ENCODE peak calls at places on chromosomes 5 and 9, in eight cellular contexts. A is aorta; M is stimulated activated CD8-positive, alpha-beta memory T cell treated with anti-CD3 and anti-CD28 coated beads, Interleukin-2, amount 100 ng/mL, for 48 hours; X is NCI-H460; Q is A549; D is activated T-helper 1 cell treated with anti-CD3 and anti-CD28 coated beads, Interleukin-12 subunit alpha, Interleukin-12 subunit beta, Interleukin-2, Interleukin-4 antibody, amounts not matched to agents 30 ng/mL and 10 ng/mL and 1 ng/mL, durations not matched to agents 14 hours and 24 hours and 36 hours; V is T-helper 1 cell; C is colonic mucosa. E is an unnamed sample.

GRCh38 chr9:131814714-131815113 is 74.8 kb upstream of the RAPGEF1 start:
- DNase-seq in C (no peak), A (no peak), X (no peak), M (no peak), V (no peak), Q (no peak), D (no peak), E (no peak)

GRCh38 chr5:78647411-78647818 is 1.2 kb downstream of the LHFPL2 start:
- DNase-seq in A (no peak), X (no peak), M (no peak), C (peak), Q (peak), V (no peak), D (no peak), E (no peak)

GRCh38 chr5:37771731-37772130 is 68.1 kb downstream of the GDNF start:
- DNase-seq in Q (no peak), M (no peak), D (no peak), V (no peak), X (no peak), C (no peak), A (no peak), E (no peak)

GRCh38 chr9:134720796-134721195 is 79.2 kb downstream of the COL5A1 start:
- DNase-seq in C (no peak), M (no peak), A (no peak), D (no peak), Q (no peak), X (no peak), V (no peak), E (no peak)

GRCh38 chr5:1447772-1448361 is 2.6 kb upstream of the SLC6A3 start:
- DNase-seq in C (no peak), M (peak), X (no peak), Q (no peak), D (no peak), V (no peak), A (no peak), E (no peak)

GRCh38 chr5:139925650-139926640 is 117.2 kb downstream of the NRG2 start:
- DNase-seq in M (no peak), C (no peak), D (no peak), X (no peak), A (no peak), V (no peak), Q (no peak), E (no peak)

GRCh38 chr5:138549414-138549813 is 6.4 kb upstream of the ETF1 start:
- DNase-seq in A (no peak), C (no peak), V (no peak), Q (no peak), M (no peak), D (no peak), X (no peak), E (no peak)

GRCh38 chr5:142915840-142916424 is 145.8 kb downstream of the ARHGAP26 start:
- DNase-seq in Q (peak), X (peak), C (peak), D (no peak), A (no peak), V (no peak), M (no peak), E (no peak)

GRCh38 chr5:133993563-133993962 is 11.2 kb downstream of the VDAC1 start:
- DNase-seq in M (no peak), V (no peak), X (no peak), C (no peak), D (no peak), A (no peak), Q (no peak), E (no peak)

GRCh38 chr5:107635276-107635675 is 35.5 kb downstream of the EFNA5 start:
- DNase-seq in M (no peak), D (no peak), C (no peak), V (no peak), X (no peak), Q (no peak), A (no peak), E (no peak)

GRCh38 chr5:159645194-159645846 is 271.0 kb upstream of the ADRA1B start:
- DNase-seq in C (no peak), M (no peak), V (no peak), A (no peak), D (no peak), Q (no peak), X (no peak), E (no peak)

GRCh38 chr5:85814596-85814995 is 803.1 kb upstream of the COX7C start:
- DNase-seq in D (no peak), X (no peak), C (no peak), M (no peak), V (no peak), Q (peak), A (no peak), E (no peak)

GRCh38 chr5:75049581-75050274 is 2.6 kb downstream of the GCNT4 start:
- DNase-seq in D (peak), M (peak), A (no peak), Q (peak), C (peak), X (peak), V (no peak), E (no peak)

GRCh38 chr9:130352586-130353285 is 87.2 kb downstream of the HMCN2 start:
- DNase-seq in X (no peak), Q (no peak), D (no peak), C (no peak), A (no peak), M (no peak), V (no peak), E (no peak)

GRCh38 chr9:87214991-87215390 is 267.7 kb upstream of the GAS1 start:
- DNase-seq in Q (no peak), M (no peak), C (no peak), D (no peak), A (no peak), X (no peak), V (no peak), E (no peak)

GRCh38 chr9:83039303-83039702 is 23.6 kb downstream of the RASEF start:
- DNase-seq in C (no peak), V (no peak), A (no peak), M (no peak), D (no peak), Q (no peak), X (no peak), E (no peak)

GRCh38 chr9:124733964-124734740 is 37.0 kb downstream of the NR6A1 start:
- DNase-seq in C (peak), D (no peak), M (no peak), A (no peak), V (no peak), X (no peak), Q (no peak), E (no peak)

GRCh38 chr5:143041972-143042770 is 272.0 kb downstream of the ARHGAP26 start:
- DNase-seq in C (no peak), M (no peak), D (no peak), V (no peak), A (no peak), Q (no peak), X (no peak), E (no peak)

GRCh38 chr9:93820667-93821306 is 134.4 kb downstream of the BARX1 start:
- DNase-seq in C (no peak), A (no peak), D (no peak), Q (no peak), V (no peak), X (no peak), M (no peak), E (no peak)

GRCh38 chr9:110399983-110400382 is 62.3 kb upstream of the TXNDC8 start:
- DNase-seq in C (no peak), Q (no peak), V (no peak), D (no peak), M (no peak), A (no peak), X (no peak), E (no peak)

GRCh38 chr9:74824654-74825053 is 63.1 kb downstream of the TRPM6 start:
- DNase-seq in A (no peak), Q (peak), D (no peak), V (no peak), C (peak), M (no peak), X (peak), E (no peak)

GRCh38 chr9:4349841-4350418 is 50.1 kb upstream of the GLIS3 start:
- DNase-seq in D (no peak), Q (no peak), M (no peak), C (no peak), X (no peak), A (no peak), V (no peak), E (no peak)

GRCh38 chr9:14747116-14747515 is 24.6 kb upstream of the CER1 start:
- DNase-seq in V (no peak), X (no peak), C (no peak), D (no peak), A (no peak), M (no peak), Q (no peak), E (no peak)

GRCh38 chr9:134983094-134983493 is 65.4 kb upstream of the FCN1 start:
- DNase-seq in V (no peak), A (peak), X (no peak), M (no peak), Q (no peak), D (no peak), C (no peak), E (no peak)

GRCh38 chr5:38555354-38556114 is 912 bp downstream of the LIFR start:
- DNase-seq in V (no peak), A (no peak), Q (no peak), C (no peak), X (no peak), M (no peak), D (no peak), E (no peak)

GRCh38 chr9:133103183-133103986 is 17.7 kb downstream of the RALGDS start:
- DNase-seq in X (peak), A (peak), M (peak), V (no peak), C (peak), Q (peak), D (peak), E (peak)

GRCh38 chr5:93845376-93845775 is 104.0 kb upstream of the POU5F2 start:
- DNase-seq in C (no peak), Q (no peak), V (no peak), M (no peak), D (no peak), A (no peak), X (no peak), E (no peak)

GRCh38 chr5:119402081-119402480 is 46.3 kb downstream of the TNFAIP8 start:
- DNase-seq in D (no peak), Q (no peak), C (no peak), M (no peak), X (no peak), V (no peak), A (no peak), E (no peak)

E was measured in activated T-helper 9 cell treated with anti-CD3 and anti-CD28 coated beads, Interleukin-2, amount 50 U/mL, for 16 hours.